ENCODE peak calls at places on chromosomes 7 and 10, in nine cellular contexts. J, G, U, H, Q, C, K, Z and N are unnamed samples.

GRCh38 chr10:46226232-46226631 is 60.6 kb upstream of the ANTXRL start:
- DNase-seq in J (no peak), G (peak), U (no peak), H (no peak), Q (no peak), C (peak), K (peak), Z (no peak), N (no peak)

GRCh38 chr7:133207687-133208086 is 45.2 kb upstream of the EXOC4 start:
- DNase-seq in J (no peak), G (no peak), U (no peak), H (no peak), Q (no peak), C (no peak), K (no peak), Z (no peak), N (no peak)

GRCh38 chr10:31404640-31405039 is 85.6 kb downstream of the ZEB1 start:
- DNase-seq in J (peak), G (no peak), U (no peak), H (no peak), Q (no peak), C (no peak), K (no peak), Z (peak), N (no peak)

GRCh38 chr10:107653832-107654287 is 489.4 kb upstream of the SORCS1 start:
- DNase-seq in J (peak), G (no peak), U (no peak), H (no peak), Q (no peak), C (no peak), K (no peak), Z (peak), N (no peak)

GRCh38 chr7:157565201-157565626 is 228.4 kb downstream of the DNAJB6 start:
- DNase-seq in J (no peak), G (peak), U (no peak), H (no peak), Q (no peak), C (no peak), K (no peak), Z (no peak), N (no peak)

GRCh38 chr7:117113871-117114270 is 160.6 kb downstream of the ST7 start:
- DNase-seq in J (no peak), G (no peak), U (no peak), H (no peak), Q (no peak), C (no peak), K (no peak), Z (no peak), N (no peak)

GRCh38 chr7:49483142-49483541 is 290.3 kb upstream of the VWC2 start:
- DNase-seq in J (no peak), G (no peak), U (no peak), H (no peak), Q (no peak), C (no peak), K (no peak), Z (peak), N (no peak)

GRCh38 chr10:70832852-70833542 is 17.2 kb downstream of the SGPL1 start:
- DNase-seq in J (peak), G (no peak), U (peak), H (no peak), Q (no peak), C (no peak), K (no peak), Z (no peak), N (no peak)

GRCh38 chr10:129642427-129642826 is 175.4 kb downstream of the MGMT start:
- DNase-seq in J (no peak), G (no peak), U (no peak), H (no peak), Q (no peak), C (no peak), K (no peak), Z (no peak), N (no peak)

GRCh38 chr10:71780161-71780560 is 6.8 kb upstream of the VSIR start:
- DNase-seq in J (no peak), G (no peak), U (no peak), H (no peak), Q (no peak), C (no peak), K (no peak), Z (no peak), N (no peak)

GRCh38 chr7:157502701-157503111 is 165.9 kb downstream of the DNAJB6 start:
- DNase-seq in J (no peak), G (no peak), U (peak), H (no peak), Q (no peak), C (peak), K (no peak), Z (peak), N (peak)

GRCh38 chr7:43815373-43815772 is 53.9 kb downstream of the MRPS24 start:
- DNase-seq in J (no peak), G (no peak), U (no peak), H (no peak), Q (no peak), C (no peak), K (no peak), Z (no peak), N (no peak)

GRCh38 chr10:63375006-63375405 is 90.8 kb downstream of the JMJD1C start:
- DNase-seq in J (no peak), G (no peak), U (peak), H (no peak), Q (no peak), C (no peak), K (no peak), Z (no peak), N (no peak)

GRCh38 chr7:155763721-155764431 is 48.4 kb downstream of the SHH start:
- DNase-seq in J (peak), G (no peak), U (peak), H (no peak), Q (no peak), C (no peak), K (no peak), Z (no peak), N (no peak)

GRCh38 chr10:117322258-117322657 is 53.0 kb downstream of the PDZD8 start:
- DNase-seq in J (no peak), G (no peak), U (no peak), H (no peak), Q (no peak), C (no peak), K (no peak), Z (no peak), N (no peak)

GRCh38 chr10:76432274-76433012 is 1001.0 kb downstream of the LRMDA start:
- DNase-seq in J (peak), G (no peak), U (no peak), H (peak), Q (no peak), C (no peak), K (no peak), Z (peak), N (peak)

GRCh38 chr10:7819126-7819470 is 793 bp downstream of the TAF3 start:
- DNase-seq in J (peak), G (no peak), U (peak), H (no peak), Q (peak), C (peak), K (no peak), Z (peak), N (no peak)

GRCh38 chr10:28434063-28434462 is 98.9 kb upstream of the WAC start:
- DNase-seq in J (no peak), G (no peak), U (no peak), H (no peak), Q (no peak), C (no peak), K (no peak), Z (no peak), N (no peak)

GRCh38 chr10:24722676-24723385 is 856 bp downstream of the ARHGAP21 start:
- DNase-seq in J (peak), G (peak), U (peak), H (peak), Q (no peak), C (peak), K (no peak), Z (peak), N (peak)

GRCh38 chr7:52302765-52303520 is 732.5 kb upstream of the POM121L12 start:
- DNase-seq in J (no peak), G (no peak), U (no peak), H (no peak), Q (no peak), C (no peak), K (no peak), Z (no peak), N (no peak)

GRCh38 chr7:131238260-131238940 is 89.3 kb upstream of the MKLN1 start:
- DNase-seq in J (peak), G (no peak), U (peak), H (no peak), Q (no peak), C (no peak), K (no peak), Z (no peak), N (no peak)

GRCh38 chr10:104441601-104442000 is 88.0 kb downstream of the CFAP58 start:
- DNase-seq in J (peak), G (no peak), U (no peak), H (no peak), Q (no peak), C (no peak), K (no peak), Z (no peak), N (no peak)

GRCh38 chr10:45373783-45374450 is at the start of gene ALOX5:
- DNase-seq in J (no peak), G (peak), U (no peak), H (peak), Q (no peak), C (peak), K (peak), Z (peak), N (peak)

GRCh38 chr7:88357295-88357694 is 50.6 kb upstream of the STEAP4 start:
- DNase-seq in J (no peak), G (no peak), U (no peak), H (no peak), Q (no peak), C (peak), K (peak), Z (peak), N (no peak)

GRCh38 chr7:38574121-38574520 is 57.1 kb downstream of the AMPH start:
- DNase-seq in J (peak), G (no peak), U (no peak), H (no peak), Q (no peak), C (no peak), K (no peak), Z (no peak), N (no peak)

GRCh38 chr7:50697686-50698085 is 85.0 kb downstream of the GRB10 start:
- DNase-seq in J (no peak), G (no peak), U (no peak), H (no peak), Q (no peak), C (no peak), K (no peak), Z (no peak), N (no peak)

GRCh38 chr10:17923728-17924127 is 28.0 kb upstream of the SLC39A12 start:
- DNase-seq in J (peak), G (no peak), U (no peak), H (no peak), Q (no peak), C (no peak), K (no peak), Z (no peak), N (peak)

GRCh38 chr10:61262486-61263261 is 190.5 kb downstream of the TMEM26 start:
- DNase-seq in J (peak), G (no peak), U (no peak), H (no peak), Q (no peak), C (no peak), K (no peak), Z (no peak), N (no peak)

GRCh38 chr10:114686013-114686412 is 27.9 kb upstream of the ABLIM1 start:
- DNase-seq in J (no peak), G (no peak), U (no peak), H (no peak), Q (no peak), C (no peak), K (no peak), Z (no peak), N (no peak)

GRCh38 chr7:26860361-26860760 is 4.0 kb downstream of the SKAP2 start:
- DNase-seq in J (no peak), G (no peak), U (peak), H (no peak), Q (no peak), C (no peak), K (no peak), Z (no peak), N (no peak)

GRCh38 chr10:4120454-4120853 is 335.4 kb upstream of the KLF6 start:
- DNase-seq in J (no peak), G (no peak), U (no peak), H (no peak), Q (no peak), C (no peak), K (no peak), Z (peak), N (no peak)

GRCh38 chr7:83648464-83649241 is at the start of gene SEMA3E:
- DNase-seq in J (peak), G (no peak), U (peak), H (no peak), Q (no peak), C (peak), K (no peak), Z (no peak), N (no peak)

GRCh38 chr7:129569811-129570215 is 41.7 kb upstream of the NRF1 start:
- DNase-seq in J (peak), G (peak), U (no peak), H (no peak), Q (no peak), C (peak), K (no peak), Z (no peak), N (no peak)

GRCh38 chr7:141433698-141434097 is 117.5 kb upstream of the AGK start:
- DNase-seq in J (no peak), G (no peak), U (no peak), H (no peak), Q (no peak), C (no peak), K (no peak), Z (no peak), N (no peak)

GRCh38 chr7:115883629-115884028 is 146.9 kb downstream of the TFEC start:
- DNase-seq in J (no peak), G (no peak), U (no peak), H (no peak), Q (no peak), C (no peak), K (no peak), Z (no peak), N (no peak)

GRCh38 chr10:48364659-48365405 is 58.4 kb downstream of the MAPK8 start:
- DNase-seq in J (peak), G (no peak), U (peak), H (no peak), Q (no peak), C (no peak), K (no peak), Z (peak), N (no peak)

GRCh38 chr10:48369501-48369900 is 63.0 kb downstream of the MAPK8 start:
- DNase-seq in J (no peak), G (no peak), U (no peak), H (no peak), Q (no peak), C (no peak), K (no peak), Z (no peak), N (no peak)

GRCh38 chr10:48363617-48364355 is 57.3 kb downstream of the MAPK8 start:
- DNase-seq in J (peak), G (no peak), U (peak), H (peak), Q (no peak), C (peak), K (no peak), Z (peak), N (peak)

GRCh38 chr10:48365668-48366067 is 59.2 kb downstream of the MAPK8 start:
- DNase-seq in J (peak), G (no peak), U (no peak), H (no peak), Q (no peak), C (no peak), K (no peak), Z (no peak), N (no peak)

DNA sequence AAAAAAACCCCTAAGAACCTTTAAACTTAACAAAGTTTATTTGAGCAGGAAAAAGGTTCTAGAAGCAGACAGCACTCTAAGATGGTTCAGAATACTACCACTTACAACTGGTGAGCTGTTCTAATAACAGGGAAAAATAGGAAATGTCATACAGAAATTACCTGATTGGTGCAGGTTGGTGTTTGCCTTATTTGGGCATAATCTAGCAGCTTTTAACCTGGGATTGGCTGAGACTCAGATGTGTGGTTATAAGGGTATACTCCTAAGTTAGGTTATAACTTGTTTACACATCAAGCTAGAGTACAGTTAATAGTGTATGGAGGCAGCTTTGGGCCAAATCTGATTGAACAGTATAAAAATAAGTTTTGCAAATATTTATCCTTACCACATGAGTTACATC is 59.8 kb downstream of the MAPK8 start:
- DNase-seq in J (peak), G (no peak), U (peak), H (no peak), Q (no peak), C (no peak), K (no peak), Z (no peak), N (no peak)
- H3K4me3 ChIP-seq in J (no peak), G (no peak), U (no peak), H (no peak), Q (no peak), C (no peak), K (no peak), Z (no peak), N (no peak)

GRCh38 chr7:47329320-47329926 is 252.5 kb downstream of the TNS3 start:
- DNase-seq in J (peak), G (peak), U (no peak), H (no peak), Q (no peak), C (no peak), K (no peak), Z (peak), N (no peak)

GRCh38 chr7:47328392-47329319 is 253.3 kb downstream of the TNS3 start:
- DNase-seq in J (no peak), G (peak), U (no peak), H (no peak), Q (no peak), C (no peak), K (no peak), Z (peak), N (no peak)

GRCh38 chr7:47326808-47327207 is 255.1 kb downstream of the TNS3 start:
- DNase-seq in J (peak), G (peak), U (no peak), H (peak), Q (no peak), C (no peak), K (no peak), Z (peak), N (peak)

GRCh38 chr7:47327306-47327697 is 254.6 kb downstream of the TNS3 start:
- DNase-seq in J (peak), G (no peak), U (no peak), H (no peak), Q (no peak), C (no peak), K (no peak), Z (no peak), N (no peak)

GRCh38 chr7:47327698-47328391 is 254.1 kb downstream of the TNS3 start:
- DNase-seq in J (peak), G (peak), U (peak), H (peak), Q (no peak), C (peak), K (peak), Z (peak), N (peak)
- H3K27ac ChIP-seq in J (peak), G (peak), U (peak), H (peak), Q (peak), C (peak), K (peak), Z (peak), N (peak)

DNA sequence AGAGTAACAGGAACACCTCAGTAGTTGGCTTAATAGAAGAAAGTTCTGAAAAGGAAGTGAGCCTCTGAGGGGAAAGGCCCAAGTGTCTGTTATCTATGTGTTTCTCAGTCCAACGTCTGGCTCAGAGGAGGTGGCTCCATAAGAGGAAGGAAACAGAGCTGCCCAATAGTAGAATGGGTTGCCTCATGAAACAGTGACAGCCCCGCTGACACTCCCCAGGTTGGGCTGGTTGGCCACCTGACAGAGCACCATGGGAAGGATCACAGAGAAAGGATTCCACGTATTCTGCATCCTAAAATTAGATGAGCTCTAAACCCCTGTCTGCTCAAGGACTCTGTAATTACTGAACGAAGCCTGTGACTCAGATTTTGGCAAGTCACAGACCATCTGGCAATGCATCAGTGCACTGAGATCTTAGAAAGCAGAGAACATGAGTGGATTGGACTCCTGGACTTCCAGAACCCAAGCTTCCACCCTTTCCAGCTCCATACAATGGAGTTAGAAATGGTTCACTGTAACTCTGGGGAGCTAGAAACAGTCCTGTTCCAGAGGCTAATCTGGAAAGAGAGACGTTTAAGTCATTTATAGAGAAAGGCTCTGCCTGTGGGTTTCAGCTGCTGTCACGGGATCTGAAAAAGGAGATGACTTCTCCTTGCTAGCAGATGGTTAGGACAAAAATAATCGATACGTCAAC is 2.9 kb downstream of the PKD2L1 start:
- DNase-seq in J (peak), G (no peak), U (no peak), H (no peak), Q (peak), C (peak), K (no peak), Z (no peak), N (no peak)
- TF ChIP-seq POLR2A in J (no peak), G (no peak), U (no peak), H (no peak), Q (no peak), C (no peak), K (no peak), Z (no peak), N (no peak)

GRCh38 chr7:16719699-16720098 is 33.9 kb upstream of the TSPAN13 start:
- DNase-seq in J (peak), G (no peak), U (no peak), H (no peak), Q (no peak), C (no peak), K (no peak), Z (no peak), N (no peak)
- H3K4me3 ChIP-seq in J (no peak), G (no peak), U (no peak), H (no peak), Q (no peak), C (no peak), K (no peak), Z (no peak), N (no peak)

GRCh38 chr10:84353052-84353803 is 24.8 kb downstream of the CCSER2 start:
- DNase-seq in J (no peak), G (no peak), U (no peak), H (no peak), Q (no peak), C (no peak), K (no peak), Z (no peak), N (no peak)
- H3K27ac ChIP-seq in J (no peak), G (no peak), U (no peak), H (no peak), Q (no peak), C (no peak), K (no peak), Z (no peak), N (no peak)

GRCh38 chr7:73521636-73522080 is 435 bp downstream of the BAZ1B start:
- DNase-seq in J (peak), G (no peak), U (no peak), H (no peak), Q (no peak), C (peak), K (peak), Z (no peak), N (no peak)
- TF ChIP-seq POLR2A in J (peak), G (no peak), U (no peak), H (no peak), Q (no peak), C (no peak), K (no peak), Z (no peak), N (no peak)

DNA sequence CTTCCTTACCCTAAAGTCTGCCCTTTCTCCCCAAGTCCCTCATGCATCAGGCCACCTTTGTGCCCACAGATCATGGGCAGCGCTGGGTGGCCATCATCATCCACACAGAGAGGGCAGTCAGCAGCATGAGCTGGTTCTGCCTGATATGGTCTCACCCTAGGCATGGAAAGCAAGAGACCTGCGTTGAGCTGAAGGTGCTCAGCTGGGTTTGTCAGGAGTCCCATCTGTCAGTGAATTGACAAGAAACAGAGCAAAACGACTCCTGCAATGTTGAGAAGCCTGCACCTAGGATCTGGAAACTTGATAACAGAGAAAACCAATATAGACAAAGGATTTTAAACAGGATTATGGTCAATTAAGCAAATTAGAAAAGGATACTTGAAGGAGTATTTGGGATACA is 242.7 kb upstream of the PRSS1 start:
- DNase-seq in J (no peak), G (no peak), U (no peak), H (no peak), Q (no peak), C (no peak), K (no peak), Z (no peak), N (no peak)
- H3K4me3 ChIP-seq in J (no peak), G (no peak), U (no peak), H (no peak), Q (no peak), C (no peak), K (no peak), Z (no peak), N (no peak)